ENCODE peak calls at places on chromosome 19, in five cellular contexts. One of them, this sample, is unnamed.

GRCh38 chr19:20325151-20325550 is 158.1 kb downstream of the ZNF486 start:
- DNase-seq in left ventricle myocardium inferior: no peak
- DNase-seq in thoracic aorta: no peak
- DNase-seq in mammary epithelial cell: no peak
- DNase-seq in heart right ventricle: no peak
- DNase-seq in this sample: no peak

GRCh38 chr19:19752760-19753403 is 20.0 kb upstream of the ZNF14 start:
- DNase-seq in mammary epithelial cell: no peak
- DNase-seq in left ventricle myocardium inferior: no peak
- DNase-seq in thoracic aorta: no peak
- DNase-seq in heart right ventricle: no peak
- DNase-seq in this sample: no peak

GRCh38 chr19:34393031-34393430 is 11.2 kb upstream of the PDCD2L start:
- DNase-seq in left ventricle myocardium inferior: no peak
- DNase-seq in thoracic aorta: no peak
- DNase-seq in mammary epithelial cell: no peak
- DNase-seq in heart right ventricle: no peak
- DNase-seq in this sample: no peak

GRCh38 chr19:13269348-13269747 is 119.1 kb downstream of the IER2 start:
- DNase-seq in heart right ventricle: no peak
- DNase-seq in mammary epithelial cell: no peak
- DNase-seq in left ventricle myocardium inferior: no peak
- DNase-seq in thoracic aorta: no peak
- DNase-seq in this sample: no peak

GRCh38 chr19:3203754-3204645 is 18.3 kb downstream of the NCLN start:
- DNase-seq in thoracic aorta: no peak
- DNase-seq in heart right ventricle: no peak
- DNase-seq in mammary epithelial cell: no peak
- DNase-seq in left ventricle myocardium inferior: no peak
- DNase-seq in this sample: no peak

GRCh38 chr19:56477429-56478338 is 539 bp upstream of the ZNF667 start:
- DNase-seq in mammary epithelial cell: peak; percentile 94
- DNase-seq in left ventricle myocardium inferior: peak; percentile 93
- DNase-seq in thoracic aorta: peak; percentile 46
- DNase-seq in heart right ventricle: peak; percentile 94
- DNase-seq in this sample: peak; percentile 93

GRCh38 chr19:38389957-38390924 is 1.7 kb downstream of the SPRED3 start:
- DNase-seq in heart right ventricle: no peak
- DNase-seq in thoracic aorta: no peak
- DNase-seq in left ventricle myocardium inferior: no peak
- DNase-seq in mammary epithelial cell: no peak
- DNase-seq in this sample: no peak

GRCh38 chr19:55581145-55581827 is 638 bp upstream of the ZNF579 start:
- DNase-seq in mammary epithelial cell: no peak
- DNase-seq in left ventricle myocardium inferior: no peak
- DNase-seq in thoracic aorta: no peak
- DNase-seq in heart right ventricle: no peak
- DNase-seq in this sample: no peak

GRCh38 chr19:53904909-53905308 is 4.2 kb upstream of the CACNG7 start:
- DNase-seq in mammary epithelial cell: peak; percentile 24
- DNase-seq in left ventricle myocardium inferior: no peak
- DNase-seq in thoracic aorta: no peak
- DNase-seq in heart right ventricle: no peak
- DNase-seq in this sample: no peak

GRCh38 chr19:11214387-11214786 is 17.0 kb upstream of the KANK2 start:
- DNase-seq in thoracic aorta: no peak
- DNase-seq in left ventricle myocardium inferior: no peak
- DNase-seq in heart right ventricle: no peak
- DNase-seq in mammary epithelial cell: no peak
- DNase-seq in this sample: no peak

GRCh38 chr19:17073869-17074627 is 1.2 kb downstream of the HAUS8 start:
- DNase-seq in mammary epithelial cell: no peak
- DNase-seq in thoracic aorta: no peak
- DNase-seq in left ventricle myocardium inferior: no peak
- DNase-seq in heart right ventricle: no peak
- DNase-seq in this sample: peak; percentile 59

GRCh38 chr19:41860419-41861097 is 503 bp downstream of the RPS19 start:
- DNase-seq in left ventricle myocardium inferior: no peak
- DNase-seq in mammary epithelial cell: no peak
- DNase-seq in heart right ventricle: no peak
- DNase-seq in thoracic aorta: no peak
- DNase-seq in this sample: peak; percentile 65

GRCh38 chr19:51821921-51822716 is 27.2 kb downstream of the FPR3 start:
- DNase-seq in mammary epithelial cell: peak; percentile 61
- DNase-seq in thoracic aorta: no peak
- DNase-seq in heart right ventricle: no peak
- DNase-seq in left ventricle myocardium inferior: no peak
- DNase-seq in this sample: peak; percentile 30

GRCh38 chr19:45881909-45882528 is 3.9 kb downstream of the IRF2BP1 start:
- DNase-seq in left ventricle myocardium inferior: no peak
- DNase-seq in heart right ventricle: no peak
- DNase-seq in mammary epithelial cell: no peak
- DNase-seq in thoracic aorta: no peak
- DNase-seq in this sample: no peak

GRCh38 chr19:722553-723101 is 13.9 kb downstream of the PALM start:
- DNase-seq in thoracic aorta: no peak
- DNase-seq in heart right ventricle: peak; percentile 44
- DNase-seq in left ventricle myocardium inferior: peak; percentile 65
- DNase-seq in mammary epithelial cell: no peak
- DNase-seq in this sample: no peak

GRCh38 chr19:723714-724113 is 15.0 kb downstream of the PALM start:
- DNase-seq in mammary epithelial cell: no peak
- DNase-seq in thoracic aorta: no peak
- DNase-seq in heart right ventricle: no peak
- DNase-seq in left ventricle myocardium inferior: no peak
- DNase-seq in this sample: no peak

GRCh38 chr19:720691-721160 is 12.0 kb downstream of the PALM start:
- DNase-seq in thoracic aorta: no peak
- DNase-seq in left ventricle myocardium inferior: no peak
- DNase-seq in mammary epithelial cell: no peak
- DNase-seq in heart right ventricle: no peak
- DNase-seq in this sample: peak; percentile 61

GRCh38 chr19:725461-726089 is 16.8 kb downstream of the PALM start:
- DNase-seq in left ventricle myocardium inferior: no peak
- DNase-seq in heart right ventricle: no peak
- DNase-seq in mammary epithelial cell: no peak
- DNase-seq in thoracic aorta: no peak
- DNase-seq in this sample: no peak

GRCh38 chr19:723247-723646 is 14.5 kb downstream of the PALM start:
- DNase-seq in mammary epithelial cell: no peak
- DNase-seq in thoracic aorta: no peak
- DNase-seq in left ventricle myocardium inferior: no peak
- DNase-seq in heart right ventricle: no peak
- DNase-seq in this sample: no peak
- H3K27ac ChIP-seq in mammary epithelial cell: no peak overlapping the region
- H3K27ac ChIP-seq in thoracic aorta: no peak overlapping the region
- H3K27ac ChIP-seq in left ventricle myocardium inferior: peak overlapping the region; percentile 75
- H3K27ac ChIP-seq in heart right ventricle: peak overlapping the region; percentile 63
- H3K27ac ChIP-seq in this sample: no peak overlapping the region

GRCh38 chr19:6482343-6482686 is 728 bp upstream of the DENND1C start:
- DNase-seq in heart right ventricle: no peak
- DNase-seq in thoracic aorta: no peak
- DNase-seq in mammary epithelial cell: no peak
- DNase-seq in left ventricle myocardium inferior: no peak
- DNase-seq in this sample: no peak

GRCh38 chr19:6478815-6479214 is 2.8 kb downstream of the DENND1C start:
- DNase-seq in thoracic aorta: no peak
- DNase-seq in left ventricle myocardium inferior: no peak
- DNase-seq in mammary epithelial cell: no peak
- DNase-seq in heart right ventricle: no peak
- DNase-seq in this sample: no peak

GRCh38 chr19:6481541-6482342 is at the start of gene DENND1C:
- DNase-seq in thoracic aorta: no peak
- DNase-seq in heart right ventricle: no peak
- DNase-seq in left ventricle myocardium inferior: no peak
- DNase-seq in mammary epithelial cell: no peak
- DNase-seq in this sample: no peak

GRCh38 chr19:6479836-6480398 is 1.7 kb downstream of the DENND1C start:
- DNase-seq in left ventricle myocardium inferior: no peak
- DNase-seq in heart right ventricle: no peak
- DNase-seq in mammary epithelial cell: no peak
- DNase-seq in thoracic aorta: no peak
- DNase-seq in this sample: no peak

DNA sequence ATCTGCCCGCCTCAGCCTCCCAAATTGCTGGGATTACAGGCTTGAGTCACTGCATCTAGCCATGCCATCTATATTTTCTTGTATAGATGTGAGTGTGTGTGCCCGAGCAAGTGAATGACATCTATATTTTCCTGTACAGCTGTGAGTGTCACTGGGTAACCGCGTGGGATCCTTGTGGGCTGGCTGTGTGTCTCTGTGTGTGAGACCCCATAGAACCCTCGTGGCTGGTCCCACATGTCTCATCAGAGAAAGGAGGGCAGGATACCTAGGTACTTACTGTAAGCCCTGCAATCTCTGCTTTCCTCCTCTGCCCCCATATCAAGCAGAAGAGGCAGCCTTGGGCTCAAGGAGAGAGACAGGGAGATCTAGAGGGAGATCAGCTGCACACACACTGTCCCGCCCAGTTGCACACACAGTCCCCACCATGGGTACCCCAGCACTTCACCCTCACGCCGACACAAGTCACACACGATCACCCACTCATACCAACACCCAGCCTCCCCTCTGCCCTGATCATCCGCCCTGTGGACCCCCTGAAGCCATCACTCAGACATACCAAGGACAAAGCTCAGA is 658 bp downstream of the DENND1C start:
- DNase-seq in left ventricle myocardium inferior: no peak
- DNase-seq in heart right ventricle: no peak
- DNase-seq in thoracic aorta: no peak
- DNase-seq in mammary epithelial cell: no peak
- DNase-seq in this sample: no peak
- H3K27ac ChIP-seq in left ventricle myocardium inferior: no peak overlapping the region
- H3K27ac ChIP-seq in heart right ventricle: peak overlapping the region; percentile 3
- H3K27ac ChIP-seq in thoracic aorta: no peak overlapping the region
- H3K27ac ChIP-seq in mammary epithelial cell: no peak overlapping the region
- H3K27ac ChIP-seq in this sample: peak overlapping the region; percentile 36

DNA sequence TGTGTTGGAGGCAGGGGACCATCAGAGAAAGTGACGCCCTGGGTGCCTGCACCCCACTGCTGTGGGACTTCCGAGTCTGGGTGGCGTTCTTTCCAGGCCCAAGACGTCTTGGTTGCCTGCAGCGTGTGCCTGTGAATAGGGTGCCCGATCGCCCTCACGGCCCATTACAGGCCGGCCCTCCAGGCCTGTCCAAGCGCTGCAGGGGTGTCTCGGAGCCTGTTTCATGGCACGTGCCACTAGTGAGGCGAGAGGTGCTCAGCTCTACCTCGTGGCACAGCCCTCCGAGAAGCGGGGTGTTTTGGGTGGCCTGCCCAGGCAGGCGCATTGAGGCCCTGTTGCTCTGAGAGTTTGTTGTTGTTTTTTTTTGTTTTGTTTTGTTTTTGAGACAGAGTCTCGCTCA is 30.1 kb downstream of the DOT1L start:
- DNase-seq in heart right ventricle: no peak
- DNase-seq in thoracic aorta: no peak
- DNase-seq in left ventricle myocardium inferior: no peak
- DNase-seq in mammary epithelial cell: no peak
- DNase-seq in this sample: no peak
- H3K27ac ChIP-seq in heart right ventricle: no peak overlapping the region
- H3K27ac ChIP-seq in thoracic aorta: no peak overlapping the region
- H3K27ac ChIP-seq in left ventricle myocardium inferior: no peak overlapping the region
- H3K27ac ChIP-seq in mammary epithelial cell: no peak overlapping the region
- H3K27ac ChIP-seq in this sample: no peak overlapping the region

DNA sequence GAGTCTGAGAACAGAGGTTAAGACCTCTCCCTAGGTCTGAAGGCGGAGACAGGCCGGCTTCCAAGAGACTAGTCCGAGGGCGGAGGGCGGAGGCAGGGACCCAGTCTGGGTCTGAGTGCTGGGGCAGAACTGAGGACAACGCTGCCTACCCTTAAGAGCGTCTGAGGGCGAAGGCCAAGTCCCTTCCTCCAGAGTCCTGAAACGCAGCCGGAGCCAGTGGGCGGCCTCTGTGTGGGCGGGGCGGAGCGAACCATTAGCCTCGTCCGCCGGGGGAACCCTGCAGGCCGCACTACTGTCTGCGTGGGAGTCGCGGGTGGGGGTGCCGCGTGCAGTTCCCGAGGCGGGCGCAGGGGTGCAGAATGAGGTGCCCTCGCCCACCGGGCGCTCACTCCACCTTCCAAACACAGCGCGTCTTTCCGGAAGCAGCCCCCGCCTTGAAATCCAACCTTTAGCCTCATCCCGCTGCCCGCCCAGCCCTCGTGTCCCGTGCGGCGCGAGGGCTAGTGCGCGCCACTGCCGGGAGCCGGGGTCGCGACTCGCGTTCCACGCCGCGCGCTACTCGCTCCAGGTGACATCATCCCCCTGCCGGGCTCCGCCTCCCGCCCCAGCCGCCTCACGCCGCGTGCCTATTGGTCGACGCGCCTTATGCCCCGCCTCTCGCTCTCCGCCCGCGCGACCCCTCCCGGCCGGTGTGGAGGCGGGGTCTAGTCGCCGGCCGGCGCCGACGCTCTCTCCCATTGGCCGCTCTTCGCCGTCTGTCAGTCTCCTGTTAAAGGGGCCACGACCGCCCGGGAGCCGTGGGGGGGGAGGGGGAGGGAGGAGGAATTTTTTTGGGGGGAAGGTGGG is at the start of gene C19orf73:
- DNase-seq in left ventricle myocardium inferior: peak; percentile 96
- DNase-seq in mammary epithelial cell: peak; percentile 93
- DNase-seq in heart right ventricle: peak; percentile 94
- DNase-seq in thoracic aorta: peak; percentile 62
- DNase-seq in this sample: peak; percentile 96
- H3K27ac ChIP-seq in left ventricle myocardium inferior: peak within 1 kb of the TSS; percentile 99
- H3K27ac ChIP-seq in mammary epithelial cell: peak within 1 kb of the TSS; percentile 71
- H3K27ac ChIP-seq in heart right ventricle: peak within 1 kb of the TSS; percentile 99
- H3K27ac ChIP-seq in thoracic aorta: peak within 1 kb of the TSS; percentile 98
- H3K27ac ChIP-seq in this sample: peak within 1 kb of the TSS; percentile 96

DNA sequence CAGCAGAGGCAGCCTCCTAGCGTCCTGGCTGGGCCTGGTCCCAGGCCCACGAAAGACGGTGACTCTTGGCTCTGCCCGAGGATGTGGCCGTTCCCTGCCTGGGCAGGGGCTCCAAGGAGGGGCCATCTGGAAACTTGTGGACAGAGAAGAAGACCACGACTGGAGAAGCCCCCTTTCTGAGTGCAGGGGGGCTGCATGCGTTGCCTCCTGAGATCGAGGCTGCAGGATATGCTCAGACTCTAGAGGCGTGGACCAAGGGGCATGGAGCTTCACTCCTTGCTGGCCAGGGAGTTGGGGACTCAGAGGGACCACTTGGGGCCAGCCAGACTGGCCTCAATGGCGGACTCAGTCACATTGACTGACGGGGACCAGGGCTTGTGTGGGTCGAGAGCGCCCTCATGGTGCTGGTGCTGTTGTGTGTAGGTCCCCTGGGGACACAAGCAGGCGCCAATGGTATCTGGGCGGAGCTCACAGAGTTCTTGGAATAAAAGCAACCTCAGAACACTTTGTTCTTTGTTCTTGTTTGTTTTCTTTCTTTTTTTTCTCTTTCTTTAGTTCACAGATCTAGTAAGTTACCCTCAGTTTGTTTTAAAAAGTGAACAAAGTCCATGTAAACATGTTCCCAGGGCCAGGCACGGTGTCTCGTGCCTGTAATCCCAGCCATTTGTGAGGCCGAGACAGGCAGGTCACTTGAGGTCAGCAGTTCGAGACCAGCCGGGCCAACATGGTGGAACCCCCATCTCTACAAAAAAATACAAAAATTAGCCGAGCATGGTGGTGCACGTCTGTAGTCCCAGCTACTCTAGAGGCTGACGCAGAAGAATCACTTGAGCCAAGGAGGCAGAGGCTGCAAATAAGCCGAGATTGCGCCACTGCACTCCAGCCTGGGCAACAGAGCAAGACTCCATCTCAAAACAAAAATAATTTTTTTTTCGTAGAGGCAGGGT is 10.2 kb downstream of the ANGPTL4 start:
- DNase-seq in mammary epithelial cell: no peak
- DNase-seq in left ventricle myocardium inferior: no peak
- DNase-seq in heart right ventricle: no peak
- DNase-seq in thoracic aorta: no peak
- DNase-seq in this sample: no peak
- H3K27ac ChIP-seq in mammary epithelial cell: no peak overlapping the region
- H3K27ac ChIP-seq in left ventricle myocardium inferior: peak overlapping the region; percentile 44
- H3K27ac ChIP-seq in heart right ventricle: no peak overlapping the region
- H3K27ac ChIP-seq in thoracic aorta: peak overlapping the region; percentile 35
- H3K27ac ChIP-seq in this sample: peak overlapping the region; percentile 29

This sample was measured in adrenal gland.